ENCODE peak calls at places on chromosomes 12 and 14, in nine cellular contexts. D, W, G, K, R, L, S, H and A are unnamed samples.

GRCh38 chr14:75879031-75879430 is 102.8 kb downstream of the TGFB3 start:
- DNase-seq in D (no peak), W (no peak), G (no peak), K (peak), R (no peak), L (no peak), S (no peak), H (peak), A (no peak)

GRCh38 chr14:75428230-75429104 is 645 bp downstream of the JDP2 start:
- DNase-seq in D (no peak), W (no peak), G (no peak), K (peak), R (peak), L (no peak), S (peak), H (peak), A (no peak)

GRCh38 chr14:64549805-64550538 is at the start of gene PPP1R36:
- DNase-seq in D (no peak), W (no peak), G (no peak), K (no peak), R (peak), L (no peak), S (no peak), H (peak), A (no peak)

GRCh38 chr12:16587110-16587453 is 18.9 kb downstream of the LMO3 start:
- DNase-seq in D (no peak), W (no peak), G (no peak), K (no peak), R (no peak), L (no peak), S (no peak), H (no peak), A (no peak)

GRCh38 chr14:36362648-36363047 is 42.2 kb upstream of the MBIP start:
- DNase-seq in D (no peak), W (no peak), G (no peak), K (no peak), R (no peak), L (no peak), S (no peak), H (no peak), A (no peak)

GRCh38 chr14:85731198-85731597 is 201.3 kb downstream of the FLRT2 start:
- DNase-seq in D (no peak), W (no peak), G (no peak), K (peak), R (no peak), L (no peak), S (peak), H (peak), A (peak)

GRCh38 chr14:68571073-68571703 is 221.7 kb downstream of the ZFP36L1 start:
- DNase-seq in D (no peak), W (no peak), G (no peak), K (no peak), R (no peak), L (no peak), S (no peak), H (no peak), A (no peak)

GRCh38 chr12:106149096-106149784 is 10.5 kb upstream of the NUAK1 start:
- DNase-seq in D (no peak), W (no peak), G (no peak), K (no peak), R (no peak), L (no peak), S (no peak), H (no peak), A (peak)

GRCh38 chr12:39272934-39273770 is 169.8 kb downstream of the KIF21A start:
- DNase-seq in D (no peak), W (no peak), G (no peak), K (peak), R (no peak), L (peak), S (peak), H (peak), A (peak)

GRCh38 chr12:116599285-116600122 is 40.3 kb downstream of the MAP1LC3B2 start:
- DNase-seq in D (peak), W (peak), G (peak), K (peak), R (peak), L (no peak), S (peak), H (peak), A (peak)

GRCh38 chr12:25585021-25585523 is 32.0 kb upstream of the LMNTD1 start:
- DNase-seq in D (no peak), W (no peak), G (no peak), K (peak), R (no peak), L (no peak), S (no peak), H (no peak), A (peak)

GRCh38 chr12:107243316-107243715 is 150.0 kb upstream of the CRY1 start:
- DNase-seq in D (no peak), W (no peak), G (no peak), K (no peak), R (no peak), L (no peak), S (no peak), H (no peak), A (no peak)

GRCh38 chr12:34625116-34625515 is 602.8 kb downstream of the ALG10 start:
- DNase-seq in D (no peak), W (no peak), G (no peak), K (no peak), R (no peak), L (peak), S (peak), H (no peak), A (no peak)

GRCh38 chr12:105226219-105226618 is 9.8 kb downstream of the APPL2 start:
- DNase-seq in D (no peak), W (no peak), G (no peak), K (peak), R (no peak), L (peak), S (peak), H (peak), A (no peak)

GRCh38 chr12:109273354-109273753 is 35.7 kb downstream of the FOXN4 start:
- DNase-seq in D (no peak), W (no peak), G (no peak), K (no peak), R (no peak), L (no peak), S (no peak), H (no peak), A (no peak)

GRCh38 chr14:97253756-97254155 is 456.6 kb downstream of the VRK1 start:
- DNase-seq in D (no peak), W (no peak), G (no peak), K (no peak), R (no peak), L (no peak), S (no peak), H (no peak), A (no peak)

GRCh38 chr12:24226745-24227350 is 277.4 kb upstream of the SOX5 start:
- DNase-seq in D (no peak), W (no peak), G (no peak), K (peak), R (no peak), L (no peak), S (peak), H (peak), A (peak)

GRCh38 chr14:89750909-89751502 is 203.5 kb downstream of the EFCAB11 start:
- DNase-seq in D (no peak), W (no peak), G (no peak), K (no peak), R (no peak), L (no peak), S (no peak), H (no peak), A (no peak)

GRCh38 chr12:81170072-81170471 is 92.2 kb downstream of the ACSS3 start:
- DNase-seq in D (no peak), W (no peak), G (no peak), K (no peak), R (no peak), L (no peak), S (no peak), H (no peak), A (no peak)

GRCh38 chr12:48119834-48120195 is 651 bp downstream of the PFKM start:
- DNase-seq in D (no peak), W (no peak), G (no peak), K (no peak), R (no peak), L (no peak), S (no peak), H (no peak), A (no peak)

GRCh38 chr14:40981247-40981646 is 625.4 kb upstream of the LRFN5 start:
- DNase-seq in D (no peak), W (no peak), G (no peak), K (no peak), R (no peak), L (no peak), S (no peak), H (peak), A (peak)

GRCh38 chr12:10392394-10392930 is 2.6 kb upstream of the KLRK1 start:
- DNase-seq in D (no peak), W (no peak), G (no peak), K (peak), R (no peak), L (no peak), S (peak), H (peak), A (peak)

GRCh38 chr14:31592122-31592521 is 30.9 kb downstream of the NUBPL start:
- DNase-seq in D (no peak), W (no peak), G (no peak), K (no peak), R (no peak), L (no peak), S (no peak), H (no peak), A (no peak)

GRCh38 chr12:121227294-121227693 is 17.4 kb downstream of the P2RX4 start:
- DNase-seq in D (no peak), W (no peak), G (no peak), K (no peak), R (peak), L (no peak), S (no peak), H (no peak), A (no peak)

GRCh38 chr14:95519699-95520098 is 3.2 kb upstream of the SYNE3 start:
- DNase-seq in D (peak), W (no peak), G (peak), K (peak), R (peak), L (peak), S (peak), H (peak), A (peak)

GRCh38 chr12:4850857-4851380 is 58.8 kb upstream of the KCNA1 start:
- DNase-seq in D (no peak), W (no peak), G (no peak), K (no peak), R (no peak), L (no peak), S (no peak), H (no peak), A (no peak)

GRCh38 chr14:77026166-77026929 is 2.2 kb downstream of the IRF2BPL start:
- DNase-seq in D (no peak), W (no peak), G (no peak), K (no peak), R (peak), L (no peak), S (peak), H (peak), A (peak)

GRCh38 chr12:104138747-104139186 is 757 bp upstream of the NFYB start:
- DNase-seq in D (no peak), W (no peak), G (no peak), K (peak), R (no peak), L (no peak), S (peak), H (no peak), A (no peak)